ENCODE peak calls at places on chromosomes 4 and X, in four cellular contexts. One of them, this sample, is unnamed.

GRCh38 chr4:84319124-84319523 is 180.0 kb downstream of the NKX6-1 start:
- DNase-seq in esophagus squamous epithelium: no peak
- DNase-seq in psoas muscle: peak
- DNase-seq in cardiac fibroblast: peak
- DNase-seq in this sample: no peak

GRCh38 chr4:110310795-110311194 is 112.4 kb upstream of the ELOVL6 start:
- DNase-seq in esophagus squamous epithelium: no peak
- DNase-seq in psoas muscle: no peak
- DNase-seq in cardiac fibroblast: no peak
- DNase-seq in this sample: no peak

GRCh38 chrX:13747836-13748235 is 13.3 kb downstream of the OFD1 start:
- DNase-seq in esophagus squamous epithelium: no peak
- DNase-seq in cardiac fibroblast: no peak
- DNase-seq in psoas muscle: no peak
- DNase-seq in this sample: no peak

GRCh38 chr4:140133576-140133975 is 20.4 kb downstream of the MAML3 start:
- DNase-seq in cardiac fibroblast: no peak
- DNase-seq in psoas muscle: no peak
- DNase-seq in esophagus squamous epithelium: no peak
- DNase-seq in this sample: no peak

GRCh38 chr4:168511780-168512467 is 15.1 kb downstream of the PALLD start:
- DNase-seq in cardiac fibroblast: no peak
- DNase-seq in esophagus squamous epithelium: no peak
- DNase-seq in psoas muscle: no peak
- DNase-seq in this sample: no peak

GRCh38 chrX:136802515-136802914 is 21.8 kb upstream of the ARHGEF6 start:
- DNase-seq in cardiac fibroblast: no peak
- DNase-seq in esophagus squamous epithelium: no peak
- DNase-seq in psoas muscle: no peak
- DNase-seq in this sample: no peak

GRCh38 chr4:6771229-6771671 is 11.3 kb upstream of the KIAA0232 start:
- DNase-seq in cardiac fibroblast: peak
- DNase-seq in esophagus squamous epithelium: no peak
- DNase-seq in psoas muscle: peak
- DNase-seq in this sample: peak

GRCh38 chr4:52788806-52789205 is 37.6 kb upstream of the ERVMER34-1 start:
- DNase-seq in cardiac fibroblast: no peak
- DNase-seq in esophagus squamous epithelium: no peak
- DNase-seq in psoas muscle: no peak
- DNase-seq in this sample: no peak

GRCh38 chr4:173171098-173171497 is 2.5 kb downstream of the GALNT7 start:
- DNase-seq in esophagus squamous epithelium: no peak
- DNase-seq in cardiac fibroblast: peak
- DNase-seq in psoas muscle: no peak
- DNase-seq in this sample: no peak

GRCh38 chr4:8939887-8940742 is 68.5 kb upstream of the HMX1 start:
- DNase-seq in psoas muscle: no peak
- DNase-seq in cardiac fibroblast: no peak
- DNase-seq in esophagus squamous epithelium: no peak
- DNase-seq in this sample: no peak

GRCh38 chrX:66039916-66040315 is at the start of gene VSIG4:
- DNase-seq in cardiac fibroblast: no peak
- DNase-seq in psoas muscle: no peak
- DNase-seq in esophagus squamous epithelium: no peak
- DNase-seq in this sample: no peak
- H3K4me3 ChIP-seq in cardiac fibroblast: no peak
- H3K4me3 ChIP-seq in psoas muscle: peak
- H3K4me3 ChIP-seq in esophagus squamous epithelium: no peak
- H3K4me3 ChIP-seq in this sample: peak

GRCh38 chrX:40468033-40468979 is 112.5 kb upstream of the ATP6AP2 start:
- DNase-seq in esophagus squamous epithelium: no peak
- DNase-seq in cardiac fibroblast: peak
- DNase-seq in psoas muscle: no peak
- DNase-seq in this sample: no peak
- TF ChIP-seq CTCF in esophagus squamous epithelium: no peak
- TF ChIP-seq CTCF in cardiac fibroblast: peak
- TF ChIP-seq CTCF in psoas muscle: no peak
- TF ChIP-seq CTCF in this sample: no peak

GRCh38 chr4:1396806-1397455 is 9.3 kb downstream of the NKX1-1 start:
- DNase-seq in esophagus squamous epithelium: no peak
- DNase-seq in cardiac fibroblast: no peak
- DNase-seq in psoas muscle: no peak
- DNase-seq in this sample: no peak
- H3K4me3 ChIP-seq in esophagus squamous epithelium: no peak
- H3K4me3 ChIP-seq in cardiac fibroblast: no peak
- H3K4me3 ChIP-seq in psoas muscle: no peak
- H3K4me3 ChIP-seq in this sample: no peak

GRCh38 chr4:16721618-16722291 is 176.7 kb downstream of the LDB2 start:
- DNase-seq in psoas muscle: no peak
- DNase-seq in esophagus squamous epithelium: no peak
- DNase-seq in cardiac fibroblast: peak
- DNase-seq in this sample: no peak

GRCh38 chr4:16714191-16714590 is 184.3 kb downstream of the LDB2 start:
- DNase-seq in esophagus squamous epithelium: no peak
- DNase-seq in psoas muscle: no peak
- DNase-seq in cardiac fibroblast: no peak
- DNase-seq in this sample: no peak

GRCh38 chr4:16713271-16713670 is 185.2 kb downstream of the LDB2 start:
- DNase-seq in cardiac fibroblast: no peak
- DNase-seq in esophagus squamous epithelium: no peak
- DNase-seq in psoas muscle: no peak
- DNase-seq in this sample: no peak

GRCh38 chr4:16715482-16715881 is 183.0 kb downstream of the LDB2 start:
- DNase-seq in psoas muscle: no peak
- DNase-seq in cardiac fibroblast: peak
- DNase-seq in esophagus squamous epithelium: no peak
- DNase-seq in this sample: no peak

DNA sequence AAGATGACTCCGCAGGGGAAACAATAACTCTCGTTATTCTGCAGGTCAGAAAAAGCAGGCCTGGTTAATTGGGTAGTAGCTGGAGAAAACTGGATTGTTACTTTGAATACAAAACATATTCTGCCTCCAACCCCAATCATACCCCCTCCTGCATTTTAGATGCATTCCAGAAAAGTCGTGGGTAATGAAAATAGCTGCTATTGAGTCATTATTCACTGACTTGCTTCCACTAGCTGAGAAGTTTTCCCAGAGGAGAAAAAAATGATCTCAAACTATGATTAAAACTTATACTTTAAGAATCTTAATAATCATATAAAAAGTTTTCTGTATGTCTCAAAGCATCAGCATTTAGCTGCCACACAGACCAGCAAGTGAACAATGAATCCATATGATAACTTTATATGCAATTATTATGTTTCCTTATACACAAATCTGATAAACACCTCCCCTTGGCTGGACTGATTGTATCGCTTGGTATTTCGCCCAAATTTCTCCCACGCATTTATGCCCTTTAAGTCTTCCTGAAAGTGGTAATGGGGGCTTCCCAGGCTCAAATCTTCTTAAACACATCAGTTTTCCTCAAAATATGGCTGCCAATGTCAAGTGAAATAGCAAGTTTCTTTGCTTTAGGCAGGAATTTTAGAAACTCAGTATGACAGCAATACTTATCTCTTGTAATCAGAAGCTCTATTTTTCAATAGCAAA is 181.0 kb downstream of the LDB2 start:
- DNase-seq in cardiac fibroblast: peak
- DNase-seq in esophagus squamous epithelium: no peak
- DNase-seq in psoas muscle: no peak
- DNase-seq in this sample: no peak
- TF ChIP-seq CTCF in cardiac fibroblast: no peak
- TF ChIP-seq CTCF in esophagus squamous epithelium: no peak
- TF ChIP-seq CTCF in psoas muscle: no peak
- TF ChIP-seq CTCF in this sample: no peak